ENCODE peak calls at places on chromosomes 11 and 22, in seven cellular contexts. Z, E, R, V, W, A and F are unnamed samples. For H3K4me1, the result is how much of the 10 kb centered on the place peaks cover.

GRCh38 chr22:50009251-50009650 is 3.3 kb downstream of the IL17REL start:
- DNase-seq in W (no peak), V (peak), E (no peak), Z (peak), R (no peak), A (no peak), F (no peak)

GRCh38 chr11:117832511-117832910 is 8.0 kb upstream of the FXYD2 start:
- DNase-seq in Z (no peak), E (no peak), R (no peak), A (no peak), W (no peak), V (no peak), F (no peak)

GRCh38 chr22:17706451-17706900 is 67.8 kb downstream of the BID start:
- DNase-seq in Z (no peak), E (peak), V (peak), R (peak), W (peak), A (no peak), F (no peak)

GRCh38 chr11:11525283-11525682 is 96.5 kb downstream of the GALNT18 start:
- DNase-seq in R (no peak), V (no peak), Z (no peak), W (no peak), A (no peak), E (no peak), F (no peak)

GRCh38 chr22:44531487-44531886 is 33.5 kb upstream of the RTL6 start:
- DNase-seq in W (no peak), E (no peak), Z (no peak), R (no peak), A (no peak), V (peak), F (no peak)

GRCh38 chr11:33567004-33567403 is 133.6 kb downstream of the C11orf91 start:
- DNase-seq in A (no peak), E (no peak), R (no peak), Z (no peak), W (no peak), V (no peak), F (no peak)

GRCh38 chr11:78419327-78419726 is 1.7 kb upstream of the GAB2 start:
- DNase-seq in R (peak), V (no peak), W (peak), A (peak), E (peak), Z (no peak), F (peak)

GRCh38 chr11:61567286-61568061 is 13.4 kb downstream of the SYT7 start:
- DNase-seq in A (peak), R (peak), Z (peak), E (peak), V (peak), W (peak), F (peak)

GRCh38 chr11:67436459-67437081 is 912 bp downstream of the PTPRCAP start:
- DNase-seq in R (no peak), E (no peak), V (no peak), W (no peak), Z (no peak), A (no peak), F (no peak)

GRCh38 chr11:19345848-19346681 is 105.3 kb upstream of the E2F8 start:
- DNase-seq in Z (no peak), R (no peak), A (peak), E (no peak), W (no peak), V (peak), F (peak)

GRCh38 chr22:35819421-35819820 is 101.7 kb downstream of the APOL5 start:
- DNase-seq in Z (no peak), A (no peak), E (no peak), V (no peak), W (no peak), R (no peak), F (no peak)

GRCh38 chr22:38959574-38959973 is 2.2 kb downstream of the APOBEC3A start:
- DNase-seq in A (no peak), R (no peak), E (no peak), V (no peak), Z (no peak), W (no peak), F (no peak)

GRCh38 chr22:50620861-50621490 is 7.0 kb downstream of the ARSA start:
- DNase-seq in V (no peak), A (peak), E (no peak), W (no peak), Z (peak), R (peak), F (no peak)

GRCh38 chr11:76696756-76697155 is 26.2 kb upstream of the LRRC32 start:
- DNase-seq in V (no peak), R (no peak), Z (no peak), E (no peak), W (no peak), A (no peak), F (no peak)
- H3K4me1 ChIP-seq in V (under half), R (under half), Z (under half), E (under half), W (under half), A (under half), F (under half)

GRCh38 chr11:66410191-66410590 is 10.6 kb upstream of the NPAS4 start:
- DNase-seq in W (no peak), Z (no peak), A (no peak), R (no peak), V (no peak), E (no peak), F (no peak)

GRCh38 chr11:66411323-66411722 is 9.5 kb upstream of the NPAS4 start:
- DNase-seq in A (no peak), E (no peak), R (no peak), V (no peak), W (no peak), Z (no peak), F (no peak)

GRCh38 chr11:66407651-66408050 is 13.2 kb upstream of the NPAS4 start:
- DNase-seq in R (no peak), E (no peak), Z (no peak), A (no peak), W (no peak), V (no peak), F (no peak)

GRCh38 chr11:66408488-66409214 is 12.2 kb upstream of the NPAS4 start:
- DNase-seq in Z (peak), R (peak), E (peak), W (peak), V (peak), A (peak), F (peak)

DNA sequence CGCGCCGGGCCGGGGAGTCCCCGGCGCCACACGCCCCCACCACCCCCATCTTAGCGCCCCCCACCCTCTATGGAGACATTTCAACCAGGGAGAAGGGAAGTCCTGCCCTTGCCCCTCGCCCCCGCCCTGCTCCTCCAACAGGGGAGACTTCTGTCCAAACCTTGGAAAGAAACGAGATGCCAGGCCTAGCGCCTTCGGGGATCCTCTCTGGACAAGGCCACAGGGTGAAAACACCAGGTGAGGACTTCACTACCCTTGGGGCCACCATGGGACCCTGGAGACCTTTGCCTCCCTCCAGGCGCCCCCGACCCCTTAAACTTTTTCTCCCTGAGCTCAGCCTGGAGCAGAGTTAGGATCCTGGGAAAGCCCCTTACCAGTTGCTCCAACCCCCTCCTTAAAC is 11.6 kb upstream of the NPAS4 start:
- DNase-seq in E (no peak), A (no peak), W (no peak), R (no peak), Z (no peak), V (no peak), F (no peak)
- H3K4me3 ChIP-seq in E (peak), A (peak), W (peak), R (no peak), Z (peak), V (peak), F (peak)

GRCh38 chr11:119352857-119353260 is 6.4 kb upstream of the MFRP start:
- DNase-seq in W (no peak), Z (no peak), A (peak), V (peak), R (peak), E (peak), F (no peak)

GRCh38 chr11:119357069-119357468 is 10.6 kb upstream of the MFRP start:
- DNase-seq in R (no peak), W (no peak), Z (no peak), E (no peak), A (no peak), V (no peak), F (no peak)

GRCh38 chr11:119359365-119360229 is 13.1 kb upstream of the MFRP start:
- DNase-seq in W (no peak), R (peak), V (no peak), Z (no peak), A (peak), E (no peak), F (no peak)

GRCh38 chr11:119355091-119355843 is 8.8 kb upstream of the MFRP start:
- DNase-seq in E (no peak), W (no peak), A (peak), V (no peak), R (no peak), Z (no peak), F (no peak)

GRCh38 chr11:119356349-119357031 is 10.0 kb upstream of the MFRP start:
- DNase-seq in V (peak), A (peak), W (peak), E (peak), R (peak), Z (peak), F (peak)
- TF ChIP-seq CTCF in V (peak), A (peak), W (peak), E (peak), R (peak), Z (peak), F (peak)

GRCh38 chr11:17986711-17987220 is 26.1 kb downstream of the SERGEF start:
- DNase-seq in E (no peak), R (no peak), A (no peak), V (no peak), W (no peak), Z (no peak), F (no peak)

GRCh38 chr11:17991799-17992433 is 20.9 kb downstream of the SERGEF start:
- DNase-seq in R (peak), E (peak), V (peak), W (no peak), Z (no peak), A (no peak), F (no peak)

GRCh38 chr11:17988465-17988864 is 24.4 kb downstream of the SERGEF start:
- DNase-seq in R (no peak), A (no peak), V (no peak), E (no peak), Z (no peak), W (no peak), F (no peak)

GRCh38 chr11:17987826-17988225 is 25.0 kb downstream of the SERGEF start:
- DNase-seq in E (no peak), Z (no peak), R (no peak), W (no peak), V (no peak), A (no peak), F (no peak)

GRCh38 chr11:17989306-17989705 is 23.5 kb downstream of the SERGEF start:
- DNase-seq in Z (no peak), E (no peak), W (no peak), A (no peak), R (no peak), V (no peak), F (no peak)
- H3K4me1 ChIP-seq in Z (under half), E (under half), W (under half), A (under half), R (under half), V (under half), F (under half)

GRCh38 chr22:41367039-41367679 is 14.6 kb upstream of the TEF start:
- DNase-seq in R (peak), A (peak), E (peak), W (peak), Z (peak), V (peak), F (peak)
- H3K4me3 ChIP-seq in R (peak), A (peak), E (peak), W (peak), Z (peak), V (peak), F (peak)

GRCh38 chr11:27300974-27301373 is 62.0 kb downstream of the CCDC34 start:
- DNase-seq in Z (no peak), V (no peak), E (no peak), R (peak), A (no peak), W (no peak), F (no peak)

GRCh38 chr11:27307232-27307631 is 55.8 kb downstream of the CCDC34 start:
- DNase-seq in A (no peak), Z (no peak), R (peak), W (no peak), E (no peak), V (no peak), F (no peak)

GRCh38 chr11:27303903-27304302 is 59.1 kb downstream of the CCDC34 start:
- DNase-seq in V (no peak), E (no peak), Z (no peak), W (no peak), A (no peak), R (no peak), F (no peak)

GRCh38 chr11:27305751-27306150 is 57.3 kb downstream of the CCDC34 start:
- DNase-seq in V (no peak), W (no peak), Z (no peak), R (no peak), A (no peak), E (no peak), F (no peak)

GRCh38 chr11:27304514-27304913 is 58.5 kb downstream of the CCDC34 start:
- DNase-seq in Z (no peak), W (no peak), V (no peak), E (no peak), R (no peak), A (no peak), F (no peak)
- TF ChIP-seq CTCF in Z (no peak), W (no peak), V (no peak), E (no peak), R (no peak), A (no peak), F (no peak)

GRCh38 chr11:65892661-65893317 is 2.3 kb downstream of the CCDC85B start:
- DNase-seq in Z (no peak), E (peak), W (no peak), V (no peak), A (no peak), R (peak), F (no peak)
- H3K4me1 ChIP-seq in Z (under half), E (half or more), W (half or more), V (half or more), A (under half), R (under half), F (half or more)

DNA sequence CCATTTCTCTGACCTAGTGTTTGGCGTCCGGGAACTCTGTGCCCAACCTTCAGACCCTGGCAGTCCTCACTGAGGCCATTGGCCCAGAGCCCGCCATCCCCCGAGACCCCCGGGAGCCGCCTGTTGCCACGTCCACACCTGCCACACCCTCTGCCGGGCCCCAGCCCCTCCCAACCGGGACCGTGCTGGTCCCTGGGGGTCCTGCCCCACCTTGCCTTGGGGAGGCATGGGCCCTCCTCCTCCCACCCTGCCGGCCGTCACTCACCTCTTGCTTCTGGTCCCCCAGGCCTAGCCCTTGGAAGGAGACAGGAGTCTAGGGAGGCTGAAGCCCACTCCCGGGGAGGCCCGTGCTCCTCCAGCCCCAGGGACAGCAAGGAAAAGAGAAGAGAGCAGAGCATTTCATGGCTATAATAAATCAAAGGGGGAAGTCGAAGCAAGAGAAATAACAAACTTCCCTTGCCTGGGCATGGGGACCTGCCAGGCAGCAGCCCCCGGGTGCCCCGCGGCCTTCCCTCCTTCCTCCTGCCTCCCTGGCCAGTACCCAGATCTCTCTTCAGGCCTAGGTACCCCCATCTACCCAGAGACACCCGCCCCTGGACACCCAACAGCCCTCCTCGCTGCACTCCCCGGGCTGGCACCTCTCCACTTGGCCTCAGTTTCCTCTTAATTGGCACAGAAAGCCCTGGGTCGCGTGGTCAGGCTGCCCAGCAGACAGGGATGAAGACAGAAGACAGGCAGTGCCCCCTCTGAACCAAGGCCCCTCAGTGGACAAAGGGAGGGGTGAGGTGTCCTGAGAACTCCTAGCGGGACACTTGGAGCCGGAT is 13.0 kb upstream of the SLC39A13 start:
- DNase-seq in R (no peak), W (no peak), E (no peak), V (no peak), A (peak), Z (no peak), F (no peak)
- H3K4me3 ChIP-seq in R (no peak), W (peak), E (peak), V (no peak), A (peak), Z (peak), F (peak)

GRCh38 chr11:43825217-43825816 is 55.3 kb upstream of the ALKBH3 start:
- DNase-seq in E (no peak), V (peak), A (no peak), W (peak), Z (no peak), R (peak), F (no peak)
- TF ChIP-seq CTCF in E (peak), V (peak), A (peak), W (peak), Z (peak), R (peak), F (peak)

DNA sequence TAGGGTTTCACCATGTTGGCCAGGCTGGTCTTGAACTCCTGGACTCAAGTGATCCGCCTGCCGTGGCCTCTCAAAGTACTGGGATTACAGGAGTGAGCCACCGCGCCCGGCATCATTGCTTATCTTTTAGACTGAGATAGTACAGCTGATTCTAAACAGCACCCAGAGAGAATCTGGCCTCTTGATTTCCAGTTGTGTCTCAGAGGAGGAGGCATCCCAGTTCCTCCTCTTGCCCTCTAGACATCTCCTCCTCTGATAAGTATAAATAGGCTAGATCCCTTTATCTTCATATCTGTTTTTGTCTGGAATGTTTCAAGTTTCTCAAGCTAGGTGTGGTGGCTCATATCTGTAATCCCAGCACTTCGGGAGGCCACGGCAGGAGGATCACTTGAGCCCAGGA is 7.0 kb downstream of the MARK2 start:
- DNase-seq in E (no peak), W (no peak), Z (no peak), A (no peak), V (no peak), R (no peak), F (no peak)
- H3K4me1 ChIP-seq in E (under half), W (half or more), Z (half or more), A (under half), V (under half), R (half or more), F (half or more)